ENCODE peak calls at places on chromosomes 6 and 20, in four cellular contexts. V, R, O and E are unnamed samples. For H3K4me1, the result is how much of the 10 kb centered on the place peaks cover.

GRCh38 chr6:7151381-7151780 is 43.6 kb downstream of the RREB1 start:
- DNase-seq in V (no peak), R (no peak), O (no peak), E (no peak)

GRCh38 chr6:50353603-50354002 is 303.9 kb upstream of the DEFB112 start:
- DNase-seq in V (no peak), R (no peak), O (no peak), E (no peak)

GRCh38 chr20:44959082-44959895 is 908 bp downstream of the TOMM34 start:
- DNase-seq in V (no peak), R (no peak), O (no peak), E (peak)

GRCh38 chr6:145139895-145140294 is 595.4 kb downstream of the EPM2A start:
- DNase-seq in V (no peak), R (no peak), O (no peak), E (no peak)

GRCh38 chr6:22637781-22638180 is 68.4 kb downstream of the HDGFL1 start:
- DNase-seq in V (no peak), R (no peak), O (no peak), E (no peak)

GRCh38 chr6:168495636-168496035 is 54.7 kb downstream of the SMOC2 start:
- DNase-seq in V (no peak), R (no peak), O (no peak), E (no peak)

GRCh38 chr6:170178561-170179477 is 112.1 kb downstream of the DLL1 start:
- DNase-seq in V (no peak), R (peak), O (no peak), E (no peak)

GRCh38 chr6:135250234-135250633 is 69.1 kb downstream of the MYB start:
- DNase-seq in V (no peak), R (no peak), O (no peak), E (no peak)

GRCh38 chr20:46269372-46269771 is 38.9 kb downstream of the CDH22 start:
- DNase-seq in V (no peak), R (no peak), O (no peak), E (no peak)

GRCh38 chr6:90715093-90715655 is 128.3 kb upstream of the MAP3K7 start:
- DNase-seq in V (no peak), R (no peak), O (no peak), E (no peak)

GRCh38 chr6:148653138-148653776 is 93.6 kb upstream of the UST start:
- DNase-seq in V (no peak), R (no peak), O (no peak), E (no peak)

GRCh38 chr6:148074735-148075134 is 267.9 kb upstream of the SASH1 start:
- DNase-seq in V (no peak), R (no peak), O (no peak), E (no peak)

GRCh38 chr6:120405947-120406346 is 928.3 kb downstream of the TBC1D32 start:
- DNase-seq in V (no peak), R (no peak), O (no peak), E (no peak)

GRCh38 chr6:158014505-158015187 is 33.0 kb downstream of the SYNJ2 start:
- DNase-seq in V (no peak), R (no peak), O (no peak), E (no peak)

GRCh38 chr6:170074907-170075306 is 216.0 kb downstream of the DLL1 start:
- DNase-seq in V (no peak), R (no peak), O (no peak), E (no peak)

GRCh38 chr6:170283212-170284081 is 7.4 kb downstream of the DLL1 start:
- DNase-seq in V (no peak), R (no peak), O (no peak), E (no peak)

DNA sequence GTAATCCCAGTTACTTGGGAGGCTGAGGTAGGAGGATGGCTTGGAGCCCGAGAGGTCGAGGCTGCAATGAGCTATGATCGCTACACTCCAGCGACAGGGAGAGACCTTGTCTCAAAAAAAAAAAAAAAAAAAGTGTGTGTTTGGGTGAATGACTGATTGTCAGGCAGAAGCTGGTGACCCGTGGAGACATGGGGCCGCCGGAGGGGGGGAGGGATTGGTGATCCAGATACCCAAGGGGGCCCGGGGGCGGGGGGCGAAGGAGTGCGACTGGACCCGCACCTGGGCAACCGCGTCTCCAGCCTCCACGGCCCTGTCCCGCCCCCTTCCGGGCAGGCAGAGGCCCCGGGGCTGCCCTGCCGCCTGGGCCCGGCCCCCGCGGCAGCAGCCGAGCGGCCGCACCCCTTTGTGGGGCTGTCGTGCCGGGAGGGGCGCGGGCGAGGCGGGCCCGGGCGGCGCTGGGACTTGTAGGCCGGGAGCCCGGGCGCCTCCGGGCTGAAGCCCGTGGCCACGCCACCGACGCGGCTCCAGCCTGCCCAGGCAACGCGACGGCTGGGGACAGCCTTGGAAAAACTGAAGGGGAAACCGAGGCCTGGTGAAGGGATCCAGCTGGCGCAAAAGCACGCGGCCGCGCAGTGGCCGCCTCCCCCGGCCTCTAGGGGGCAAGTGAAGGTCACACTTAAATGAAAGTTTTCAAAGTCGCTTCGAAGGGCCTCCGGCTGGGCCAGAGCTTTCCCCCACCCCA is 2.1 kb upstream of the RBM38 start:
- DNase-seq in V (peak), R (peak), O (peak), E (no peak)
- TF ChIP-seq CTCF in V (peak), R (no peak), O (no peak), E (peak)

DNA sequence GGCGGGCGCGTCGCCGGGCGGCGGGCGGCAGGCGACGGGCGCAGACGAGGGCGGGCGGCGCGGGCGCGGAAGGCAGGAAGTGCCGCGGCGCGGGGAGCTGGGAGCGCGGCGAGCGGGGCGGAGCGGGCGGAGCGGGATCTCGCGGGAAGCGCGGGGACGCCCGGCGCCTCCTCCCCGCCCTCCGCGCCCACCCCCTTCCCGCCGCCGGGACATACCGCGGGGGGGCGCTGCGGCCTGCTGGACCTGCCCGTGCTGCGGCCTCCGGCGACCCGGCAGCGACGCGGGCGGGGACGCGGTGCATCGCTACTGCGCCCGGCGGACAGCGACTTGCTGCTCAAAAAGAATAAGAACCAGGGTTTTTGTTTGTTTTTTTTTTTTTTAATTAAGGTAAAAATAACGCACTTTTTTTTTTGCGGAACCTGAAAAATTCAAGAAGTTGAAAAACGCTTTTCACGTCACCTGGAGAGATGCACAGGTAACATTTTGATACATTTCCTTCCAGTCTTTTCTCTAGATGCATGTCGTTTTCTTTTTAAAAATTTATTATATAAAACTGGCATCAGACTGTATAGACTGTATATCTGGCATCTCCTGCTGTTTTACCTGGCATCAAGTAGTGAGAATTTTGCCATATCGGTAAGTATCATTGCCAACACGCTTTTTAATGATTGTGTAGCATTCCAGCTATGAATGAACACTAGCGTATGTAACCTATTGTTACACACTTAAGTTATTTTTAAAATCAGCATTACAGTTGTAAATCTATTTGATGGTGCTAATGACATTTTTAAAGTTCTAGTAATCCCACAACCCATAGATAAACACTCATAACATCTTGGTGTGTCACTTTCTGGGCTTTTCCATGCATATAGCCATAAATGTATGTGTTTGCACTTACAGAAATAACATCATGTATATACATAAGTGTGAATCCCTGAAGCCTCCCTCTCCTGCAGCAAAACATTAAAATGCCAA is at the start of gene CENPB:
- DNase-seq in V (peak), R (peak), O (peak), E (no peak)
- H3K27ac ChIP-seq in V (peak), R (peak), O (peak), E (peak)

DNA sequence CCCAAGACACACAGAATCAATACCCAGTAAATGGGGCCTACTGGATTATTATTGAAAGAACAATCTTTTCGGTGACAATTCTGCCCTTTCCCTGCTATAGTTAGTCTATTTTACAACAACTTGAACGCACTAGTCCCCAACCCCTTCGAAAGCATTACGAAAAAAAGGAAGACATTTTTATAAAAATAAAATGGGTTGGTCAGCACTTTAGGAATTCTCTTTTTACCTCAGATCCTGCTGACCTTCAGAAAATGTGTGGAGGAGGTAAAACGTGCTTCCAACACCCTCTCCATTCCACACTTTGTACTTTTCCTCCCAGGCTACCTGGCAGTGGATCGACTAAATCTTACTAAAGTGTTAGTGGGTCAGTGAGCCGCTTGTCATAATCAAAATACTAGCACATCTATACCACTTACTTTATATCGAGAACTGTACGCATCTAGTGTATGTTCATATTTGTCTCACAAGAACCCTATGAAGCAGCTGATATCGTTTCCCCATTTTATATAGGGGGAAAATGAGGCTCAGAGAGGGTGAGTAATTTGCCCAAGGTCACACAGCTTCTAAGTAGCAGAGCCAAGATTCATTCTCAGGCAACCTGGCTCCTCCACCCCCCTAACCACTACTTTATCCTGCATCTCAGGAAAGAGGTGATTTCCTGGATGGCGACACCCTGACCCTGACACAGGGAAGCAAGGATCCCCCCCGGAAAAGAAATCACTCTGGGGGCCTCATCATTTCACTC is 10.6 kb downstream of the NFATC2 start:
- DNase-seq in V (no peak), R (no peak), O (no peak), E (no peak)
- H3K4me1 ChIP-seq in V (under half), R (under half), O (under half), E (under half)

GRCh38 chr6:36724514-36725385 is 27.1 kb downstream of the RAB44 start:
- DNase-seq in V (peak), R (peak), O (peak), E (peak)
- TF ChIP-seq CTCF in V (peak), R (peak), O (peak), E (peak)

GRCh38 chr6:26537846-26538571 is at the start of gene HMGN4:
- DNase-seq in V (peak), R (peak), O (peak), E (no peak)

GRCh38 chr6:26538572-26538902 is 371 bp downstream of the HMGN4 start:
- DNase-seq in V (no peak), R (no peak), O (no peak), E (no peak)

GRCh38 chr6:26536571-26537159 is 1.5 kb upstream of the HMGN4 start:
- DNase-seq in V (no peak), R (peak), O (no peak), E (no peak)

GRCh38 chr6:26537160-26537845 is 863 bp upstream of the HMGN4 start:
- DNase-seq in V (peak), R (peak), O (peak), E (peak)

GRCh38 chr6:26538936-26539615 is 910 bp downstream of the HMGN4 start:
- DNase-seq in V (no peak), R (no peak), O (no peak), E (no peak)
- H3K27ac ChIP-seq in V (peak), R (peak), O (peak), E (peak)

GRCh38 chr6:12967686-12968085 is 251.1 kb downstream of the PHACTR1 start:
- DNase-seq in V (no peak), R (no peak), O (no peak), E (no peak)
- H3K4me1 ChIP-seq in V (under half), R (under half), O (under half), E (under half)

DNA sequence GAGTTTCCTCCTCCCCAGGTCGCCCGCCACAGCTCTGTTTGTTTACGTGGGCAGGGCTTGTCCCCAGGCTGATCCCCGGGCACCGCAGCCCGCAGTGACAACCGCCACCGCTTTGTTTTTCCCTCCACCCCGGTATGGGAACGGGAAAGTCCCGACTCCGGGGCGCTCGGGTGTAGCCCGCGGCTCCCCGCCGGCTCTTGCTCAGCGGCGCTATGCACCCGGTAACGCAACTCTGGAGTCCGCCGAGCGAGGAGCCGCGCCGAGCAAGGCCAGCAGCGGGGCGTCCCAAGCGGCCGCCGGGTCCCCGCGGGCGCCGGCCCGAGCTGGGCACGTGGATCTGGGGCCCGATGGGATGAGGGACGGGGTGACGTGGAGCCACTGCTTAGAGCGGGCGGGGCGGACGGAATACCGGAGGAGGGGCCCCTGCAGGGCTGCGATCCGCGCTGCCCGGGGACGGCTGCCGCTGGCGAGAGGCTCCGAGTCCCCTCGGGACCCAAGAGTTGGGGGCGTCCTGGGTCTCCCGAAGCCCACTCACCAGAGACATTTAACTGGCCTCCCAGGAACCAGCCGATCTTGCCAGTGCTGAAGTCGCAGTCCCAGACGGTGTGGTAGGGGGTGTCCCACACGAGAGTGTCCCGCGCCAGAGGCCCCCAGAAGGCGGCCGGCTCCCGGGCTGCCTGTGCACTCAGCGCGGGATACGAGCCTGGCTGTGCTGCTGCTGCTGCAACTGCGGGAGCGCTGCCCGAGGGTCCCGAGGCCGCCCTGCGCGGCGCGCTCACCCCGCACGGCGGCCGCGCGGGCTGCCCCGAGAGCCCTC is 497 bp downstream of the ACSS1 start:
- DNase-seq in V (peak), R (peak), O (peak), E (no peak)
- TF ChIP-seq CTCF in V (peak), R (no peak), O (no peak), E (peak)